ENCODE peak calls at places on chromosomes 7 and 10, in eight cellular contexts. I, B, W, S, K, E, X and Z are unnamed samples.

GRCh38 chr7:70215491-70215890 is 617.2 kb downstream of the AUTS2 start:
- DNase-seq in I (no peak), B (no peak), W (no peak), S (no peak), K (no peak), E (no peak), X (no peak), Z (no peak)

GRCh38 chr7:69823151-69823744 is 225.0 kb downstream of the AUTS2 start:
- DNase-seq in I (no peak), B (no peak), W (no peak), S (no peak), K (no peak), E (no peak), X (no peak), Z (no peak)

GRCh38 chr7:69906309-69906995 is 308.2 kb downstream of the AUTS2 start:
- DNase-seq in I (no peak), B (no peak), W (no peak), S (no peak), K (no peak), E (no peak), X (no peak), Z (peak; percentile 49)

GRCh38 chr10:49827297-49827696 is 65.2 kb upstream of the OGDHL start:
- DNase-seq in I (no peak), B (peak; percentile 50), W (no peak), S (no peak), K (no peak), E (no peak), X (no peak), Z (no peak)

GRCh38 chr10:128304271-128304670 is 178.0 kb upstream of the MKI67 start:
- DNase-seq in I (no peak), B (no peak), W (no peak), S (no peak), K (no peak), E (no peak), X (no peak), Z (no peak)

GRCh38 chr7:34222722-34223121 is 317.4 kb downstream of the BMPER start:
- DNase-seq in I (no peak), B (no peak), W (no peak), S (no peak), K (no peak), E (no peak), X (no peak), Z (no peak)

GRCh38 chr10:48901152-48901705 is 38.4 kb downstream of the LRRC18 start:
- DNase-seq in I (no peak), B (no peak), W (no peak), S (peak; percentile 6), K (no peak), E (no peak), X (no peak), Z (no peak)

GRCh38 chr7:78226059-78226658 is 427.6 kb downstream of the PHTF2 start:
- DNase-seq in I (no peak), B (peak; percentile 70), W (peak; percentile 45), S (no peak), K (no peak), E (peak; percentile 56), X (peak; percentile 40), Z (peak; percentile 66)

GRCh38 chr7:31028006-31028405 is 24.1 kb upstream of the ADCYAP1R1 start:
- DNase-seq in I (no peak), B (no peak), W (no peak), S (no peak), K (no peak), E (no peak), X (no peak), Z (no peak)

GRCh38 chr10:77836299-77836820 is 90.2 kb downstream of the DLG5 start:
- DNase-seq in I (peak; percentile 57), B (no peak), W (peak; percentile 22), S (peak; percentile 79), K (peak; percentile 56), E (peak; percentile 82), X (peak; percentile 29), Z (peak; percentile 68)

GRCh38 chr10:2611603-2612002 is 455.7 kb upstream of the PFKP start:
- DNase-seq in I (no peak), B (peak; percentile 32), W (no peak), S (no peak), K (no peak), E (no peak), X (no peak), Z (no peak)

GRCh38 chr10:50536617-50537252 is 87.0 kb downstream of the SGMS1 start:
- DNase-seq in I (no peak), B (no peak), W (peak; percentile 65), S (no peak), K (no peak), E (no peak), X (no peak), Z (no peak)

GRCh38 chr10:109975251-109975650 is 32.5 kb upstream of the ADD3 start:
- DNase-seq in I (no peak), B (no peak), W (no peak), S (no peak), K (no peak), E (no peak), X (no peak), Z (no peak)

DNA sequence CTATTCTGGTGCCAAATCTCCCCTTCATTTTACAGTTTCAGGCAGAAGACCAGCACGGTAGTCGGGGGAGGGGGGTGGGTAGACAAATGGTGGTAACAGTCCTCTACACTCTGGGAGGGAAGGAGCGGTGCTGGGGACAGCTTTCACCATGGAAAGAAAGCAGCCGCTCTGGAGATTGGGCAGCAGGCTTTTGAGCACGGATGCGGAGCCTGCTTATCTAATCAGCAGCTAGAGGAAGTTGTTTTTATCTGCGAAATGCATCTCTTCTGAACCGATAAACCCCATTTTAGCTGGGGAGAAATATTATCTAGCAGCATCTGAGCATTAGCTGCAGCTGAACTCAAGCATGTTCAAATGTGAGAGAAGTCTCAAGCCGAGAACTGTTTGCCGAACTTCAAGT is 28.8 kb downstream of the IKZF1 start:
- DNase-seq in I (no peak), B (peak; percentile 96), W (no peak), S (no peak), K (no peak), E (no peak), X (no peak), Z (no peak)
- H3K4me3 ChIP-seq in I (no peak overlapping the region), B (no peak overlapping the region), W (no peak overlapping the region), S (no peak overlapping the region), K (no peak overlapping the region), E (no peak overlapping the region), X (no peak overlapping the region), Z (no peak overlapping the region)

DNA sequence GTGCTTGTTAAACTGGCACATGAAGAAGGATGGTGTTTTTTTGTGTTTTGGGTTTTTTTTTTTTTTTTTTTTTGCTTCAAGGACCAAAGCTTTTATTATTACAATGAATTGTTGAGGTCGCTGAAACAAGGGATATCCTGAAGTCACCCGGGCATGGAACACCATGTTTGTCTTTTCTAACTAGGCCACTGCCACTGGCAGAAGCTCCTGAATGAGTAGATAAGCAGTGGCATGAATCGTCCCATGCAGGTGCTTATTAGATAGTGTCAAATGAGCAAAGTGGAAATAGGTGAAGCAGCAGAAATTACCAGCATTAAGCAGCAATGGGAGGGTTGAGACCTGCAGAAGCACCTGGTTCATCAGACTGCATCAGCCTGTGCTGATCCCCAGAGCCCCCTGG is 195.0 kb downstream of the CELF2 start:
- DNase-seq in I (no peak), B (no peak), W (no peak), S (no peak), K (no peak), E (no peak), X (no peak), Z (no peak)
- H3K4me3 ChIP-seq in I (no peak overlapping the region), B (no peak overlapping the region), W (no peak overlapping the region), S (no peak overlapping the region), K (no peak overlapping the region), E (no peak overlapping the region), X (no peak overlapping the region), Z (no peak overlapping the region)

GRCh38 chr7:11615163-11615562 is 216.8 kb downstream of the THSD7A start:
- DNase-seq in I (no peak), B (no peak), W (no peak), S (no peak), K (no peak), E (no peak), X (no peak), Z (no peak)
- H3K4me3 ChIP-seq in I (no peak overlapping the region), B (no peak overlapping the region), W (no peak overlapping the region), S (no peak overlapping the region), K (no peak overlapping the region), E (no peak overlapping the region), X (no peak overlapping the region), Z (no peak overlapping the region)

GRCh38 chr10:17234541-17234940 is 6.5 kb downstream of the VIM start:
- DNase-seq in I (no peak), B (no peak), W (no peak), S (no peak), K (no peak), E (no peak), X (no peak), Z (no peak)

GRCh38 chr10:17233534-17233933 is 5.5 kb downstream of the VIM start:
- DNase-seq in I (no peak), B (no peak), W (no peak), S (peak; percentile 26), K (peak; percentile 38), E (no peak), X (no peak), Z (peak; percentile 48)

GRCh38 chr10:17235136-17235535 is 7.1 kb downstream of the VIM start:
- DNase-seq in I (no peak), B (peak; percentile 82), W (no peak), S (no peak), K (no peak), E (no peak), X (peak; percentile 58), Z (no peak)

GRCh38 chr10:17229967-17230682 is 2.1 kb downstream of the VIM start:
- DNase-seq in I (peak; percentile 91), B (peak; percentile 87), W (peak; percentile 55), S (peak; percentile 82), K (peak; percentile 80), E (peak; percentile 92), X (peak; percentile 91), Z (peak; percentile 87)

GRCh38 chr10:17232276-17232987 is 4.4 kb downstream of the VIM start:
- DNase-seq in I (no peak), B (no peak), W (peak; percentile 34), S (no peak), K (no peak), E (no peak), X (no peak), Z (no peak)
- H3K4me3 ChIP-seq in I (no peak overlapping the region), B (no peak overlapping the region), W (peak overlapping the region; percentile 33), S (no peak overlapping the region), K (peak overlapping the region; percentile 93), E (peak overlapping the region; percentile 84), X (peak overlapping the region; percentile 94), Z (no peak overlapping the region)

DNA sequence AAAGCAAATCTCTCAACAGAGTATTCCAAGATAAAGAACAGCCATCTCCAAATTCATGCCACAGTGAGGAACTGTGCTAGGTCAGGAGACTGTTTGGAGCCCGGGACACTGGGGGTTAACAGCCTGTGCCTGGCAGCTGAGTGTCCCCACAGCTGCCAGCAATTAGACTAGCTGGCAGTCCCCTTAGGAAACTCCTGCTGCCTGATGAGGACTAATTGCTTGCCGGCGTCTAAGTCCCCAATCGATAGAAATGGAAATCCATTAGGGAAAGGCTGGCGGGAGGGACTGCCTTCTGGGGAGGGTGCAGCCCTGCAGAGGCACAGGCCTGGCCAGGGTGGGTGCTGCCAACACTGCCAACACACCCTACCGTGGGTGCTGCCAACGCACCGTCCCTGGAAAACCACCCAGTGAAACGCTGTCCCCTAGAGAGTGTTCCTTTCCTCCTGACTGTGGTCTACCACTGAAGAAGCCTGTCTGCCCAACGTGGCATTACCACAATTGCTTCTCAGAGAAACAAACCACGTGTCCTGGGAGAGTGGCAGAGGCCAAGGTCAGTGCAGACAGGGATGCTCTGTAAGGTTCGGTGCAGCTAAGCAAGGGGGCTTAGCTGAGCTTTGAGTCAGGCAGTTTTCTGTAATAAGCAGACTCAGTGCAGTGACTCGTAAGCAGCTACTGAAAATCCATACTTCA is 60.7 kb downstream of the XRCC2 start:
- DNase-seq in I (no peak), B (no peak), W (no peak), S (no peak), K (no peak), E (no peak), X (no peak), Z (peak; percentile 73)
- H3K4me3 ChIP-seq in I (no peak overlapping the region), B (no peak overlapping the region), W (no peak overlapping the region), S (no peak overlapping the region), K (no peak overlapping the region), E (no peak overlapping the region), X (no peak overlapping the region), Z (no peak overlapping the region)